ENCODE peak calls at places on chromosomes 5 and 9, in seven cellular contexts. D, Y, T, P, J, O and M are unnamed samples.
A peak's percentile ranks its signal among the peaks of the same experiment; 100 is the strongest.

GRCh38 chr5:114185274-114185673 is 176.6 kb upstream of the KCNN2 start:
- DNase-seq in D (no peak), Y (peak; percentile 38), T (no peak), P (no peak), J (peak; percentile 8), O (no peak), M (no peak)

GRCh38 chr9:106481003-106481614 is 381.9 kb upstream of the ZNF462 start:
- DNase-seq in D (no peak), Y (peak; percentile 63), T (no peak), P (no peak), J (no peak), O (no peak), M (no peak)

GRCh38 chr5:149205625-149206523 is 64.6 kb downstream of the ABLIM3 start:
- DNase-seq in D (peak; percentile 72), Y (peak; percentile 63), T (no peak), P (no peak), J (peak; percentile 62), O (no peak), M (no peak)

GRCh38 chr5:468401-468800 is 25.4 kb downstream of the EXOC3 start:
- DNase-seq in D (no peak), Y (no peak), T (peak; percentile 29), P (no peak), J (no peak), O (no peak), M (no peak)

GRCh38 chr9:34412336-34412735 is 35.6 kb upstream of the MYORG start:
- DNase-seq in D (no peak), Y (no peak), T (no peak), P (no peak), J (no peak), O (no peak), M (no peak)

GRCh38 chr9:110452227-110452801 is 114.7 kb upstream of the TXNDC8 start:
- DNase-seq in D (no peak), Y (peak; percentile 3), T (no peak), P (no peak), J (peak; percentile 19), O (no peak), M (no peak)

GRCh38 chr5:176533390-176533789 is 3.8 kb downstream of the RNF44 start:
- DNase-seq in D (no peak), Y (no peak), T (no peak), P (no peak), J (no peak), O (no peak), M (no peak)

GRCh38 chr9:106619211-106619610 is 243.8 kb upstream of the ZNF462 start:
- DNase-seq in D (no peak), Y (peak; percentile 55), T (no peak), P (no peak), J (peak; percentile 27), O (no peak), M (no peak)

GRCh38 chr5:91146905-91147600 is 236.1 kb downstream of the ARRDC3 start:
- DNase-seq in D (no peak), Y (peak; percentile 82), T (no peak), P (no peak), J (no peak), O (no peak), M (no peak)

GRCh38 chr5:116517557-116517956 is 57.1 kb downstream of the SEMA6A start:
- DNase-seq in D (no peak), Y (no peak), T (no peak), P (no peak), J (no peak), O (no peak), M (no peak)

GRCh38 chr9:13032585-13032984 is 246.9 kb downstream of the MPDZ start:
- DNase-seq in D (no peak), Y (no peak), T (peak; percentile 82), P (no peak), J (no peak), O (no peak), M (no peak)

GRCh38 chr9:91391426-91392217 is 29.9 kb upstream of the AUH start:
- DNase-seq in D (no peak), Y (peak; percentile 45), T (no peak), P (no peak), J (peak; percentile 65), O (no peak), M (no peak)

GRCh38 chr9:16626577-16627130 is 243.8 kb downstream of the BNC2 start:
- DNase-seq in D (peak; percentile 45), Y (peak; percentile 72), T (no peak), P (no peak), J (peak; percentile 93), O (no peak), M (no peak)

GRCh38 chr5:112594060-112594850 is 143.4 kb upstream of the APC start:
- DNase-seq in D (no peak), Y (peak; percentile 48), T (peak; percentile 90), P (no peak), J (peak; percentile 32), O (no peak), M (no peak)

GRCh38 chr9:5798581-5798980 is 34.3 kb downstream of the ERMP1 start:
- DNase-seq in D (no peak), Y (no peak), T (no peak), P (no peak), J (no peak), O (no peak), M (no peak)

GRCh38 chr5:14577079-14577725 is 4.4 kb upstream of the OTULINL start:
- DNase-seq in D (no peak), Y (no peak), T (no peak), P (no peak), J (no peak), O (no peak), M (no peak)

GRCh38 chr5:113067635-113068344 is 91.2 kb downstream of the DCP2 start:
- DNase-seq in D (peak; percentile 88), Y (no peak), T (no peak), P (no peak), J (no peak), O (no peak), M (no peak)

GRCh38 chr5:168311061-168311566 is 19.7 kb downstream of the WWC1 start:
- DNase-seq in D (no peak), Y (no peak), T (no peak), P (no peak), J (no peak), O (no peak), M (no peak)

GRCh38 chr5:57445006-57445714 is 37.5 kb downstream of the ACTBL2 start:
- DNase-seq in D (no peak), Y (peak; percentile 18), T (no peak), P (no peak), J (no peak), O (no peak), M (no peak)

GRCh38 chr5:135367070-135367469 is 32.0 kb downstream of the MACROH2A1 start:
- DNase-seq in D (peak; percentile 43), Y (no peak), T (no peak), P (no peak), J (no peak), O (no peak), M (no peak)

GRCh38 chr5:41097642-41098041 is 26.5 kb upstream of the MROH2B start:
- DNase-seq in D (no peak), Y (no peak), T (no peak), P (no peak), J (no peak), O (no peak), M (peak; percentile 13)

GRCh38 chr9:123806829-123807228 is 123.1 kb downstream of the DENND1A start:
- DNase-seq in D (no peak), Y (no peak), T (no peak), P (no peak), J (no peak), O (no peak), M (no peak)

GRCh38 chr9:131701789-131702337 is 38.0 kb downstream of the RAPGEF1 start:
- DNase-seq in D (no peak), Y (no peak), T (no peak), P (no peak), J (no peak), O (no peak), M (no peak)

GRCh38 chr5:105088961-105089360 is 1526.4 kb upstream of the NUDT12 start:
- DNase-seq in D (no peak), Y (no peak), T (no peak), P (no peak), J (no peak), O (no peak), M (no peak)

GRCh38 chr5:72065751-72066255 is 41.5 kb upstream of the MAP1B start:
- DNase-seq in D (no peak), Y (peak; percentile 32), T (no peak), P (no peak), J (peak; percentile 49), O (no peak), M (no peak)

GRCh38 chr5:1793966-1794895 is 5.4 kb downstream of the MRPL36 start:
- DNase-seq in D (peak; percentile 76), Y (peak; percentile 75), T (peak; percentile 87), P (no peak), J (peak; percentile 87), O (no peak), M (no peak)

GRCh38 chr5:111116550-111116949 is 24.4 kb downstream of the WDR36 start:
- DNase-seq in D (no peak), Y (no peak), T (no peak), P (no peak), J (no peak), O (no peak), M (no peak)

GRCh38 chr9:104725014-104725413 is 22.5 kb upstream of the NIPSNAP3A start:
- DNase-seq in D (no peak), Y (no peak), T (no peak), P (no peak), J (no peak), O (no peak), M (no peak)

GRCh38 chr5:43711496-43711895 is 108.5 kb downstream of the NNT start:
- DNase-seq in D (no peak), Y (peak; percentile 42), T (no peak), P (no peak), J (peak; percentile 11), O (no peak), M (no peak)

GRCh38 chr5:39464096-39464495 is 39.3 kb upstream of the DAB2 start:
- DNase-seq in D (no peak), Y (peak; percentile 76), T (no peak), P (no peak), J (peak; percentile 62), O (no peak), M (no peak)